ENCODE peak calls at places on chromosome 19, in seven cellular contexts. E, W, M, C, L, N and Q are unnamed samples.

GRCh38 chr19:13060233-13060963 is 42.3 kb downstream of the LYL1 start:
- DNase-seq in N (no peak), M (no peak), E (no peak), C (peak; percentile 28), W (no peak), L (no peak), Q (peak; percentile 24)

GRCh38 chr19:30911491-30911890 is 437.7 kb downstream of the TSHZ3 start:
- DNase-seq in C (no peak), M (no peak), W (no peak), E (no peak), N (no peak), L (no peak), Q (no peak)

GRCh38 chr19:46068345-46069258 is 27.8 kb upstream of the IGFL4 start:
- DNase-seq in C (no peak), L (no peak), E (no peak), N (peak; percentile 85), W (no peak), M (peak; percentile 61), Q (peak; percentile 88)

GRCh38 chr19:11452814-11453335 is 17.4 kb downstream of the PRKCSH start:
- DNase-seq in N (no peak), M (no peak), W (no peak), E (no peak), L (no peak), C (no peak), Q (no peak)

GRCh38 chr19:980133-980998 is 3.8 kb upstream of the WDR18 start:
- DNase-seq in L (no peak), E (peak; percentile 73), M (no peak), C (peak; percentile 80), N (no peak), W (no peak), Q (no peak)

GRCh38 chr19:16285769-16286564 is 38.7 kb upstream of the KLF2 start:
- DNase-seq in C (no peak), L (peak; percentile 86), N (no peak), M (peak; percentile 46), W (peak; percentile 31), E (no peak), Q (peak; percentile 5)

GRCh38 chr19:48540110-48540509 is 11.9 kb upstream of the SULT2B1 start:
- DNase-seq in E (no peak), W (no peak), L (no peak), N (no peak), M (no peak), C (no peak), Q (no peak)

GRCh38 chr19:17303167-17303939 is at the start of gene ABHD8:
- DNase-seq in W (peak; percentile 81), E (peak; percentile 99), C (peak; percentile 97), L (peak; percentile 98), M (peak; percentile 96), N (peak; percentile 94), Q (peak; percentile 99)

GRCh38 chr19:16066611-16067104 is 9.6 kb upstream of the TPM4 start:
- DNase-seq in L (no peak), C (no peak), W (no peak), N (peak; percentile 53), M (peak; percentile 77), E (no peak), Q (peak; percentile 25)

GRCh38 chr19:35341565-35342225 is 6.0 kb upstream of the FFAR1 start:
- DNase-seq in L (no peak), N (no peak), C (no peak), M (no peak), W (no peak), E (no peak), Q (no peak)

GRCh38 chr19:24159707-24160106 is 72.7 kb downstream of the ZNF254 start:
- DNase-seq in L (no peak), W (no peak), N (no peak), M (no peak), E (no peak), C (no peak), Q (peak; percentile 12)

GRCh38 chr19:51183629-51184028 is 41.3 kb upstream of the CD33 start:
- DNase-seq in L (no peak), C (no peak), W (no peak), M (no peak), N (no peak), E (no peak), Q (no peak)

GRCh38 chr19:33040994-33041827 is 23.5 kb downstream of the RHPN2 start:
- DNase-seq in E (no peak), L (no peak), C (no peak), W (peak; percentile 39), N (peak; percentile 29), M (no peak), Q (no peak)

GRCh38 chr19:55704494-55705245 is 29.6 kb downstream of the EPN1 start:
- DNase-seq in L (peak; percentile 50), M (peak; percentile 22), N (no peak), C (no peak), W (no peak), E (no peak), Q (no peak)

GRCh38 chr19:33064117-33064777 is 441 bp downstream of the RHPN2 start:
- DNase-seq in N (no peak), C (no peak), E (peak; percentile 78), W (no peak), M (peak; percentile 46), L (no peak), Q (peak; percentile 41)

GRCh38 chr19:43420954-43421353 is 6.3 kb downstream of the TEX101 start:
- DNase-seq in N (no peak), L (no peak), W (no peak), E (no peak), C (no peak), M (no peak), Q (no peak)

GRCh38 chr19:53936035-53936434 is 26.7 kb upstream of the CACNG8 start:
- DNase-seq in E (no peak), N (no peak), L (no peak), M (no peak), C (no peak), W (no peak), Q (no peak)

GRCh38 chr19:883661-884211 is 9.3 kb downstream of the MED16 start:
- DNase-seq in M (no peak), N (no peak), L (no peak), E (no peak), C (no peak), W (no peak), Q (no peak)

GRCh38 chr19:33324628-33325027 is 22.3 kb upstream of the CEBPA start:
- DNase-seq in M (no peak), W (no peak), N (no peak), L (no peak), E (no peak), C (no peak), Q (no peak)

GRCh38 chr19:40921005-40921897 is 39.2 kb upstream of the CYP2A7 start:
- DNase-seq in E (no peak), M (no peak), W (no peak), N (no peak), L (no peak), C (no peak), Q (no peak)

GRCh38 chr19:2274185-2274711 is 7.7 kb downstream of the PEAK3 start:
- DNase-seq in M (no peak), W (no peak), N (no peak), C (no peak), E (no peak), L (no peak), Q (no peak)

GRCh38 chr19:43690444-43690843 is 20.5 kb upstream of the PLAUR start:
- DNase-seq in N (no peak), E (no peak), M (no peak), L (no peak), W (no peak), C (no peak), Q (no peak)

GRCh38 chr19:4592445-4592844 is 33.0 kb upstream of the SEMA6B start:
- DNase-seq in N (no peak), C (no peak), E (no peak), M (no peak), L (no peak), W (no peak), Q (no peak)

GRCh38 chr19:42255766-42256750 is 1.1 kb upstream of the ERF start:
- DNase-seq in M (peak; percentile 78), E (no peak), N (peak; percentile 46), W (peak; percentile 51), L (peak; percentile 75), C (peak; percentile 49), Q (peak; percentile 75)

GRCh38 chr19:10551698-10552301 is 8.1 kb downstream of the ATG4D start:
- DNase-seq in C (no peak), L (no peak), W (no peak), E (peak; percentile 41), N (peak; percentile 41), M (peak; percentile 61), Q (peak; percentile 36)

GRCh38 chr19:8221161-8221560 is 12.0 kb downstream of the CERS4 start:
- DNase-seq in M (no peak), W (peak; percentile 65), C (no peak), N (no peak), E (no peak), L (no peak), Q (no peak)

GRCh38 chr19:51799998-51800848 is 5.3 kb downstream of the FPR3 start:
- DNase-seq in M (no peak), W (no peak), N (no peak), C (no peak), E (no peak), L (no peak), Q (no peak)

GRCh38 chr19:3135961-3136683 is at the start of gene GNA15:
- DNase-seq in N (no peak), M (no peak), E (no peak), C (no peak), W (no peak), L (no peak), Q (no peak)

GRCh38 chr19:3061214-3062161 is 807 bp downstream of the TLE5 start:
- DNase-seq in E (no peak), C (no peak), M (no peak), L (peak; percentile 76), W (peak; percentile 58), N (peak; percentile 36), Q (peak; percentile 68)